ENCODE peak calls at places on chromosomes 13 and 19, in seven cellular contexts. A is ovary, B is HCT116, X is right lobe of liver, C is A549, I is suprapubic skin, N is esophagus squamous epithelium. R is an unnamed sample.

GRCh38 chr19:48006762-48007161 is 12.3 kb downstream of the ELSPBP1 start:
- DNase-seq in A (no peak), B (peak), X (no peak), C (peak), I (no peak), N (no peak), R (no peak)

GRCh38 chr13:38680912-38681311 is 6.0 kb upstream of the FREM2 start:
- DNase-seq in A (no peak), B (no peak), X (no peak), C (no peak), I (no peak), N (no peak), R (no peak)

GRCh38 chr19:4908781-4909171 is 525 bp upstream of the UHRF1 start:
- DNase-seq in A (no peak), B (no peak), X (no peak), C (no peak), I (no peak), N (no peak), R (no peak)

GRCh38 chr19:4988770-4989251 is 19.9 kb downstream of the KDM4B start:
- DNase-seq in A (peak), B (no peak), X (no peak), C (no peak), I (peak), N (no peak), R (peak)

GRCh38 chr19:9078651-9079050 is 8.2 kb upstream of the OR1M1 start:
- DNase-seq in A (no peak), B (no peak), X (no peak), C (no peak), I (no peak), N (no peak), R (no peak)

GRCh38 chr19:1067341-1068103 is 555 bp downstream of the ARHGAP45 start:
- DNase-seq in A (peak), B (no peak), X (peak), C (no peak), I (peak), N (no peak), R (no peak)

GRCh38 chr19:576768-577438 is 4.5 kb downstream of the BSG start:
- DNase-seq in A (no peak), B (no peak), X (no peak), C (no peak), I (no peak), N (no peak), R (no peak)

GRCh38 chr13:97574926-97575325 is 141.0 kb downstream of the RAP2A start:
- DNase-seq in A (no peak), B (peak), X (no peak), C (peak), I (no peak), N (no peak), R (peak)

GRCh38 chr19:54521022-54521859 is 18.6 kb downstream of the LAIR2 start:
- DNase-seq in A (no peak), B (no peak), X (no peak), C (no peak), I (no peak), N (no peak), R (no peak)

GRCh38 chr19:13981988-13982501 is 24.1 kb downstream of the RFX1 start:
- DNase-seq in A (no peak), B (no peak), X (no peak), C (no peak), I (no peak), N (no peak), R (no peak)

GRCh38 chr13:99542788-99543406 is 41.6 kb downstream of the TM9SF2 start:
- DNase-seq in A (no peak), B (no peak), X (no peak), C (no peak), I (no peak), N (peak), R (no peak)

DNA sequence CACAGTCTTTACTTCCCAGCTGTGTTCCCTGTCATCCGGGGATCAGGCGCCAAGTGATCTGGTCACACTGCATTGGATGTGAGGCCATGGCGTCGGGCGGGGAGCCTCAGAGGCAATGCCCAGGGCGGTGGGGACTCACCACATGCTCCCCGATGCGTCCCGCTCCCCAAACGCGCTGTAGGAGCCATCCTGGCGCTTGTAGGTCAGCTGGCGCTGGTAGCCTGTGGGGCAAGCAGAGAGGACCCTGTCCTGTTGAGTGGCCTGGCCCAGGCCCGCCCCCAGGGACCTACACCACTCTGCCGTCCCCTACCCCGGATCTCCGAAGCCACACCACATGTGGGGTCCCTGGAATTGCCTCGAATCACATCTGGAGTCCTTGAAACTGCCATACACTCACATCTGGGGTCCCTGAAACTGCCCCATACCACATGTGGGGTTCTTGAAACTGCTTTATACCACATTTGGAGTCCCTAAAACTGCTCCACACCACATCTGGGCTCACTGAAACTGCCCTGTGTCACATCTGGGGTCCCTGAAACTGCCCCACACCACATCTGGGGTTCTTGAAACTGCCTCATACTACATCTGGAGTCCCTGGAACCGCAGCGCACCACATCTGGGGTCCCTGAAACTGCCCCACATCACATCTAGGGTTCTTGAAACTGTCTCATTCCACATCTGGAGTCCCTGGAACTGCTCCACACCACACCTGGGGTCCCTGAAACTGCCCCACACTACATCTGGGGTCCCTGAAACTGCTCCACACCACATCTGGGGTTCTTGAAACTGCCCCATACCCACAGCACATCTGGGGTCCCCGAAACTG is 33.2 kb downstream of the F2RL3 start:
- DNase-seq in A (no peak), B (no peak), X (no peak), C (no peak), I (no peak), N (no peak), R (no peak)
- TF ChIP-seq POLR2A in A (no peak), B (no peak), X (no peak), C (no peak), I (no peak), N (no peak), R (no peak)

DNA sequence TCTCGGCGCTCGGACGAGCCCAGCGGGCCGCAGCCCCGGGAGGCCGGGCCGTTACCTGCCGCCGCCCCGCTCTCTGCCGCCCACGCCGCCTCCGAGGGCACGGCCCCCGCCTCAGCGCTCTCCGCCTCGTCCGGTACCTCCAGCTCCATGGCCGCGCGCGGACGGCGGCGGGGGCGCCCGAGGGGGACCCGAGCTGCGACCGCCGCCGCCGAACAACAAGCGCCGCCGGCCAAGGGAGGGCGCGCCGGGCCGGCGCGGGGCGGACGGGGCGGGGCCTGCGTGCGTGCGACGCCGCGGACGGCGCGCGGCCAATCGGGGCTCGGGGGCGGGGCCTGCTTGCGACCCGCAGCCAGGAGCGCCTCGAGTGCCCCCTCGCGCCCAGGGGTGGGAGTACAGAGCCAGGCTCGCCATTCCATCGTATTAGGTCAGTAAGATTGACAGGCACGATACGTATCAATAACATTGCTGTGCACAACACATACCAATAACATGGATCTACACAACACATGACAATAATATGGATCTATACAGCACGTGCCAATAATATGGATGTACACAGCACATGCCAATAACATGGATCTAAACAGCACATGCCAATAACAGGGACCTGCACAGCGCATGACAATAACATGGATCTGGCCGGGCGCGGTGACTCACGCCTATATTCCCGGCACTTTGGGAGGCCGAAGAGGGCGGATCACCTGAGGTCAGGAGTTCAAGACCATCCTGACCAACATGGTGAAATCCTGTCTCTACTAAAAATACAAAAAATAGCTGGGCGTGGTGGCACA is at the start of gene PIP5K1C:
- DNase-seq in A (peak), B (peak), X (peak), C (peak), I (peak), N (peak), R (peak)
- TF ChIP-seq POLR2A in A (peak), B (no peak), X (peak), C (peak), I (peak), N (no peak), R (peak)

GRCh38 chr19:42246869-42247630 is 4.6 kb upstream of the GSK3A start:
- DNase-seq in A (peak), B (no peak), X (no peak), C (peak), I (no peak), N (no peak), R (no peak)
- TF ChIP-seq POLR2A in A (no peak), B (no peak), X (no peak), C (no peak), I (no peak), N (no peak), R (no peak)

DNA sequence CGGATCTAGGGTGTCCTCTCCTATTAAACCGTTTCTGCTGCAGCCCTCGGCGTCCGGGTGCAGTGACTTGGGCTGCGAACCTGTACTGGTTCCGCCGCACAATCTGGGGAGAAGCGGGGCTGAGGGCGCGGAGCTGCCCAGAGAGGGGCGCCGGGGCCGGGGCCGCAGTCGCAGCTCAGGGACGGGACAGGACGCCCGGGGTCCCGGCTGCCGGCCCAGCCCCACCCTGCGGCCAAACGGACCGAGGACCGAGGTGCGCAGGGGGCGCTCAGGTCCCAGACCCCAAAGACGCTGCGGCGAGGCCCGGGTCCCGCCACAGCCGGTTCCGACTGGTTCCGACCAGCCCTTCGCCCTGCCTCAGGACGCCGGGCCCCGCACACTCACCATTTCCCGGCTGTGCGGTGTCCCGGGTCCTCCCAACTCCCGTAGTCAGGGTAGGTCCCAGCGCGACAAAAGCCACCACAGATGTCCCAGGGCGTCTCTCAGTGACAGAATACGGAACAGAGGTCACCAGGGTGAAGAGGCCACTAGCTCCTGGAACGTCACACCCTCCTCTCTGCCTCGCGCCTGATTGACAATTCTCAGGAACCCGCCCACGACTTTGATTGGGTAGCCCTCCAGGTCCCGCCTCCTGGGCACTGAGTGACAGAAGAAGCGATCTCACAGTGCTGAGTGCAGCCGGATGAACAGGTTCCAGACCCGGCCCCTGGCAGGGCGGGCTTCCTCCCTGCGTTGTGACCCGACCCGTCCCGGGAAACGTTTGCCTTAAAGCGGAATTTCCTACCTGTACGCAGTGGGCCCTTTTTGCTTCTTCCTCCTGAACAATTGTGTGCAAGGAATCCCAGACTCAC is at the start of gene ZNF44:
- DNase-seq in A (peak), B (peak), X (peak), C (peak), I (peak), N (peak), R (peak)
- TF ChIP-seq POLR2A in A (peak), B (no peak), X (peak), C (no peak), I (peak), N (peak), R (peak)

GRCh38 chr19:18427080-18427751 is 8.0 kb downstream of the SSBP4 start:
- DNase-seq in A (no peak), B (no peak), X (no peak), C (no peak), I (no peak), N (no peak), R (no peak)
- TF ChIP-seq POLR2A in A (no peak), B (no peak), X (no peak), C (no peak), I (no peak), N (no peak), R (no peak)

GRCh38 chr19:49676690-49677231 is 310 bp upstream of the PRMT1 start:
- DNase-seq in A (peak), B (peak), X (peak), C (peak), I (peak), N (peak), R (peak)

GRCh38 chr19:49678970-49679831 is 2.1 kb downstream of the PRMT1 start:
- DNase-seq in A (no peak), B (no peak), X (no peak), C (no peak), I (no peak), N (no peak), R (no peak)

GRCh38 chr19:49677232-49677881 is at the start of gene PRMT1:
- DNase-seq in A (peak), B (no peak), X (peak), C (peak), I (no peak), N (no peak), R (no peak)

GRCh38 chr19:49677901-49678674 is 1.0 kb downstream of the PRMT1 start:
- DNase-seq in A (peak), B (no peak), X (peak), C (peak), I (peak), N (no peak), R (peak)

DNA sequence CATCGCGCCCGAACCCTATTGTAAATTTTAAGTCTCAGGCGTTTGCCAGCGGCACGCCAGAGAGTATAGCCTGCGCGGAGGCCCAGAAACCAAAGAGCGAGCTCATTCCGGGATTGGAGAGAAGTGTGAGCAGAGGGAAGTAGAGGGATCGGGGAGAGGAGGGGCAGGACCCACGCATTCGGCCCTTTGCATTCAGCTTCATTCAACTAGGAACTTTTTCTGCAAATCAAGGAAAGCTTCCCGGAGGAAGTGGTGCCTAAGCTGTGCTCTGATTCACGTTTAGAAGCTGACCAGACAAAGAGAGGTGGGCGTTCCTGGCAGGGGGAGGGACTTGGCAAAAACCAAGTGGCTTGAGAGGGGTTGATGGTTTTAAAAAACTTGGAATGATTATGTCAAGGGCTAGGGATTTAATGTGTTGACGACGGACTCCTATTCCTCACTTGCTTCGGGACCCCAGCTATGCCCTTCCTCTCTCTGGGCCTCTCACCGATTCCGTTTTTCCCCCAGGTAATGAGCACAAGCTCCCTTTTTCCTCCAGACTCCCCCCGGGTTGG is 858 bp upstream of the PRMT1 start:
- DNase-seq in A (peak), B (peak), X (peak), C (peak), I (peak), N (no peak), R (peak)
- TF ChIP-seq POLR2A in A (no peak), B (peak), X (peak), C (peak), I (no peak), N (no peak), R (peak)

GRCh38 chr19:39031368-39032163 is 783 bp downstream of the FBXO27 start:
- DNase-seq in A (peak), B (peak), X (peak), C (peak), I (peak), N (peak), R (peak)
- TF ChIP-seq POLR2A in A (no peak), B (peak), X (peak), C (peak), I (no peak), N (no peak), R (peak)

R was measured in H54.